ENCODE peak calls at places on chromosomes 12 and 14, in seven cellular contexts. H is GM12878, T is left ventricle myocardium inferior, R is astrocyte of the spinal cord, J is heart left ventricle, D is D721Med, S is endothelial cell. N is an unnamed sample.

GRCh38 chr12:109264095-109264942 is 44.8 kb downstream of the FOXN4 start:
- DNase-seq in H (no peak), T (peak; percentile 70), R (peak; percentile 30), J (peak; percentile 76), D (peak; percentile 85), S (peak; percentile 87), N (no peak)

GRCh38 chr14:52227559-52228222 is 39.8 kb upstream of the PTGDR start:
- DNase-seq in H (no peak), T (no peak), R (no peak), J (no peak), D (no peak), S (no peak), N (no peak)

GRCh38 chr14:69398053-69398817 is at the start of the genes ERH and SLC39A9:
- DNase-seq in H (peak; percentile 97), T (peak; percentile 96), R (peak; percentile 99), J (peak; percentile 96), D (peak; percentile 62), S (peak; percentile 86), N (peak; percentile 96)

GRCh38 chr14:23513466-23514008 is 38.0 kb downstream of the ZFHX2 start:
- DNase-seq in H (no peak), T (no peak), R (no peak), J (no peak), D (no peak), S (no peak), N (no peak)

GRCh38 chr12:106493531-106493930 is 89.3 kb upstream of the RFX4 start:
- DNase-seq in H (no peak), T (no peak), R (no peak), J (no peak), D (no peak), S (no peak), N (no peak)

GRCh38 chr14:90062852-90063539 is 1.2 kb downstream of the KCNK13 start:
- DNase-seq in H (no peak), T (no peak), R (no peak), J (no peak), D (no peak), S (no peak), N (no peak)

GRCh38 chr12:6226002-6226700 is 26.0 kb downstream of the CD9 start:
- DNase-seq in H (no peak), T (peak; percentile 78), R (peak; percentile 89), J (peak; percentile 91), D (no peak), S (no peak), N (no peak)

GRCh38 chr12:121196902-121197301 is 13.0 kb upstream of the P2RX4 start:
- DNase-seq in H (no peak), T (no peak), R (no peak), J (no peak), D (no peak), S (no peak), N (peak; percentile 86)

GRCh38 chr14:100994757-100995156 is 91.2 kb upstream of the RTL1 start:
- DNase-seq in H (no peak), T (no peak), R (no peak), J (no peak), D (no peak), S (no peak), N (no peak)

GRCh38 chr14:68873379-68873778 is 80.5 kb upstream of the ZFP36L1 start:
- DNase-seq in H (no peak), T (no peak), R (no peak), J (no peak), D (no peak), S (no peak), N (no peak)

GRCh38 chr14:88535149-88535548 is 19.7 kb downstream of the PTPN21 start:
- DNase-seq in H (no peak), T (no peak), R (no peak), J (no peak), D (no peak), S (peak; percentile 21), N (no peak)

GRCh38 chr12:3600951-3601350 is 109.9 kb downstream of the PRMT8 start:
- DNase-seq in H (no peak), T (no peak), R (no peak), J (no peak), D (no peak), S (no peak), N (no peak)

GRCh38 chr12:56614627-56615026 is 15.5 kb downstream of the BAZ2A start:
- DNase-seq in H (no peak), T (no peak), R (no peak), J (no peak), D (no peak), S (no peak), N (no peak)

GRCh38 chr14:64708148-64709004 is 4.2 kb downstream of the PLEKHG3 start:
- DNase-seq in H (no peak), T (no peak), R (no peak), J (peak; percentile 54), D (no peak), S (no peak), N (peak; percentile 84)

GRCh38 chr12:64332938-64333337 is 57.6 kb downstream of the C12orf56 start:
- DNase-seq in H (no peak), T (no peak), R (no peak), J (no peak), D (no peak), S (no peak), N (no peak)

GRCh38 chr12:109653896-109654295 is 59.7 kb upstream of the FAM222A start:
- DNase-seq in H (no peak), T (no peak), R (no peak), J (no peak), D (no peak), S (no peak), N (no peak)

GRCh38 chr14:98698341-98698740 is 573.7 kb downstream of the BCL11B start:
- DNase-seq in H (no peak), T (no peak), R (no peak), J (no peak), D (no peak), S (no peak), N (no peak)

GRCh38 chr14:88168498-88169165 is 154.4 kb downstream of the KCNK10 start:
- DNase-seq in H (no peak), T (no peak), R (peak; percentile 15), J (no peak), D (no peak), S (peak; percentile 28), N (no peak)

GRCh38 chr14:52268191-52269061 is 928 bp downstream of the PTGDR start:
- DNase-seq in H (no peak), T (no peak), R (peak; percentile 34), J (peak; percentile 30), D (peak; percentile 25), S (peak; percentile 32), N (no peak)

GRCh38 chr12:108333898-108334699 is 5.0 kb downstream of the CMKLR1 start:
- DNase-seq in H (peak; percentile 84), T (no peak), R (peak; percentile 47), J (peak; percentile 41), D (no peak), S (no peak), N (no peak)

GRCh38 chr14:67815573-67816235 is 686 bp downstream of the ZFYVE26 start:
- DNase-seq in H (no peak), T (no peak), R (peak; percentile 42), J (no peak), D (no peak), S (no peak), N (no peak)

GRCh38 chr12:104155711-104156555 is 17.9 kb upstream of the NFYB start:
- DNase-seq in H (no peak), T (no peak), R (no peak), J (no peak), D (no peak), S (no peak), N (no peak)

GRCh38 chr14:99875421-99875820 is 82.2 kb downstream of the EML1 start:
- DNase-seq in H (no peak), T (no peak), R (no peak), J (no peak), D (no peak), S (no peak), N (no peak)

DNA sequence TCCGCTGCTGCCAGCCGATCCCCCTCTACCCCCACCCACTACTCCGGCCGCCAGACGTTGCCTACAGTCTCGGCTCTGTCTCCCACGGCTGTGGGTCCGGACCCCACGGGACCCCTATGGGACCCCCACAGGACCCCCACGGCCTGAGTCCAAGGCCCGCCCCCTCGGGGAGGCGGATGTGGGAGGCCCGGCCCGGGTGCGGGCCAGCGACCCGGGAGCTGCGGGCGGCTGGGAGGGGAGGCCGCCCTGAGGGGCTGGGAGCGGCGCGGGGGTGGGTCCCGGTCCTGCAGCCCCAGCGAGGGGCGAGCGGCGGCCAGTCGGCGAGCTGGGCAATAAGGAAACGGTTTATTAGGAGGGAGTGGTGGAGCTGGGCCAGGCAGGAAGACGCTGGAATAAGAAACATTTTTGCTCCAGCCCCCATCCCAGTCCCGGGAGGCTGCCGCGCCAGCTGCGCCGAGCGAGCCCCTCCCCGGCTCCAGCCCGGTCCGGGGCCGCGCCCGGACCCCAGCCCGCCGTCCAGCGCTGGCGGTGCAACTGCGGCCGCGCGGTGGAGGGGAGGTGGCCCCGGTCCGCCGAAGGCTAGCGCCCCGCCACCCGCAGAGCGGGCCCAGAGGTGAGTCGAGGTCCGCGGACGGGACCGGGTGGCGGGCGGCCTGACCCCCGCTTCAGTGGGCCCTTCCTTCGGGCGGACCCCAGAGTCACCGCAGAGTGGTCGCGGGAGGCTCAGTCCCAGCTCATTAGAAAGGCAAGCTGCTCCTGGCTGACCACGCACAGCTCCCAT is at the start of gene ACVRL1:
- DNase-seq in H (no peak), T (peak; percentile 68), R (no peak), J (peak; percentile 67), D (no peak), S (peak; percentile 39), N (no peak)
- TF ChIP-seq CTCF in H (no peak), T (no peak), R (no peak), J (no peak), D (no peak), S (no peak), N (no peak)

DNA sequence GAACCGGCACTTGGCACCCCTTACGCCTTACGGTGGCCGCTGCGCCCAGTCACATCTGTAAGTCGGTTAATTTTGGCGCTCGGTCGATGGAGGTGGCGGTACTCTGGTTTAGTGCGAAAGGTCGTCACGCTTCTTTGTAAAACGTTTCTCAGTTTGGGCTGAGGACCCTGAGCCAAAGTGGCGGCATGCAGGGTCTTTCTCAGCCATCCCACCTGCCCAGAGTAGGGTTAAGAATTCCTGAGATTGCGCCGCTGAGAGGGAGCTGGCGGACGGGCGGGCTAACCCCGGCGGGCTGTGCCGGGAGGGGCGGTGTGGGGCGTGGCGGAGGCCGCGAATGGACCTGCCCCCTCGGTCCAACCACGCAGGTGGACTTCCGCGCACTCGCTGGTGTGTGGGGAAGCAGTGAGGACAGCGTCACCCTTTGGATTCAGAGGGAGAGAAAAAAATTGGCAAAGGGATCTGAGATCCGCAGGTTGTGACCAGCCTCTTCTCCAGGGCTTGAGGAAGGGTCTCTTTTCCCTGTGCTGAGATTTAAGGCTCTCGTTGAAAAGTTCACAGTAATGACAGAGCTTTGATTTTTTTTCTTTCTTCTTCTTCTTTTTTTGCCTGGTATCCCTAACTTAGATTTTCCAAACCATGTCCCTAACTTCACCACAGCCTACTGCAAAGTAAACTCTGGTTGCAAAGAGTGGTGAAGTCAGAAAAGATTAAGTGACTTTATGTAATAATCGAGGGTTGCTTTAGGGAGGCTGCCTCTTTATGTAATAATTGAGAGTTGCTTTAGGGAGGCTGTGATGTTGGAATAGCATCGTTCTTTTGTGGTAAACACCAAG is 602 bp upstream of the FBXO33 start:
- DNase-seq in H (peak; percentile 62), T (peak; percentile 89), R (peak; percentile 88), J (peak; percentile 95), D (no peak), S (peak; percentile 80), N (peak; percentile 80)
- TF ChIP-seq CTCF in H (no peak), T (peak; percentile 27), R (peak; percentile 12), J (no peak), D (peak; percentile 16), S (no peak), N (no peak)

GRCh38 chr14:92656306-92656705 is 92.1 kb downstream of the LGMN start:
- DNase-seq in H (no peak), T (no peak), R (no peak), J (no peak), D (no peak), S (no peak), N (no peak)
- TF ChIP-seq CTCF in H (no peak), T (no peak), R (peak; percentile 14), J (no peak), D (no peak), S (no peak), N (peak; percentile 54)

GRCh38 chr14:37024166-37024565 is 148.2 kb downstream of the SLC25A21 start:
- DNase-seq in H (no peak), T (no peak), R (no peak), J (no peak), D (no peak), S (no peak), N (no peak)
- TF ChIP-seq CTCF in H (no peak), T (no peak), R (no peak), J (no peak), D (no peak), S (no peak), N (no peak)